ENCODE peak calls at places on chromosomes 2 and 18, in six cellular contexts. M is H9, D is neuronal stem cell, F is mesenchymal stem cell, G is mesendoderm, J is IMR-90. K is an unnamed sample.

GRCh38 chr2:169116307-169116706 is 46.9 kb downstream of the DHRS9 start:
- DNase-seq in M (no peak), D (no peak), F (no peak), G (no peak), J (no peak), K (no peak)

GRCh38 chr2:30744823-30745222 is 62.4 kb downstream of the CAPN13 start:
- DNase-seq in M (no peak), D (no peak), F (no peak), G (no peak), J (no peak), K (no peak)

GRCh38 chr18:11506871-11507270 is 102.5 kb upstream of the SLC35G4 start:
- DNase-seq in M (no peak), D (no peak), F (no peak), G (no peak), J (peak; percentile 48), K (no peak)

GRCh38 chr2:38142627-38143026 is 66.7 kb upstream of the CYP1B1 start:
- DNase-seq in M (no peak), D (no peak), F (no peak), G (no peak), J (no peak), K (no peak)

GRCh38 chr18:7755753-7756475 is 188.8 kb downstream of the PTPRM start:
- DNase-seq in M (no peak), D (no peak), F (peak; percentile 45), G (no peak), J (peak; percentile 31), K (no peak)

GRCh38 chr2:135132314-135132713 is 80.2 kb downstream of the RAB3GAP1 start:
- DNase-seq in M (no peak), D (no peak), F (peak; percentile 34), G (no peak), J (peak; percentile 74), K (no peak)

GRCh38 chr2:216284708-216285107 is 87.6 kb downstream of the MARCHF4 start:
- DNase-seq in M (no peak), D (no peak), F (no peak), G (peak; percentile 35), J (no peak), K (no peak)

GRCh38 chr2:193868833-193869232 is 1674.1 kb upstream of the TMEFF2 start:
- DNase-seq in M (no peak), D (no peak), F (no peak), G (no peak), J (no peak), K (no peak)

GRCh38 chr18:22765889-22766288 is 167.2 kb upstream of the RBBP8 start:
- DNase-seq in M (no peak), D (no peak), F (no peak), G (no peak), J (no peak), K (no peak)

GRCh38 chr2:11467126-11467649 is 1.2 kb upstream of the E2F6 start:
- DNase-seq in M (no peak), D (no peak), F (no peak), G (no peak), J (no peak), K (no peak)

GRCh38 chr2:238942941-238943715 is 95.2 kb downstream of the TWIST2 start:
- DNase-seq in M (peak; percentile 10), D (no peak), F (no peak), G (no peak), J (peak; percentile 64), K (no peak)

GRCh38 chr2:109454304-109454703 is 159.5 kb downstream of the SEPTIN10 start:
- DNase-seq in M (no peak), D (no peak), F (no peak), G (no peak), J (no peak), K (no peak)

GRCh38 chr2:215417400-215417951 is 18.4 kb downstream of the FN1 start:
- DNase-seq in M (no peak), D (no peak), F (no peak), G (peak; percentile 89), J (no peak), K (no peak)

GRCh38 chr18:5058768-5059539 is 138.1 kb downstream of the AKAIN1 start:
- DNase-seq in M (no peak), D (no peak), F (no peak), G (no peak), J (no peak), K (no peak)

GRCh38 chr18:5146093-5146492 is 51.0 kb downstream of the AKAIN1 start:
- DNase-seq in M (no peak), D (no peak), F (no peak), G (no peak), J (no peak), K (no peak)

GRCh38 chr2:15965564-15966019 is 25.2 kb downstream of the MYCN start:
- DNase-seq in M (no peak), D (peak; percentile 89), F (no peak), G (no peak), J (no peak), K (no peak)

GRCh38 chr2:227238242-227239237 is 74.1 kb downstream of the COL4A3 start:
- DNase-seq in M (peak; percentile 61), D (peak; percentile 73), F (peak; percentile 60), G (peak; percentile 74), J (peak; percentile 61), K (peak; percentile 82)

GRCh38 chr2:74679615-74680014 is 25.6 kb downstream of the SEMA4F start:
- DNase-seq in M (no peak), D (no peak), F (no peak), G (no peak), J (no peak), K (peak; percentile 37)

GRCh38 chr2:239309398-239310245 is 91.2 kb downstream of the HDAC4 start:
- DNase-seq in M (peak; percentile 18), D (no peak), F (no peak), G (no peak), J (no peak), K (peak; percentile 42)

GRCh38 chr2:217934321-217935131 is 68.3 kb downstream of the TNS1 start:
- DNase-seq in M (no peak), D (no peak), F (peak; percentile 85), G (no peak), J (peak; percentile 96), K (no peak)

GRCh38 chr2:28391564-28392296 is 928 bp upstream of the FOSL2 start:
- DNase-seq in M (peak; percentile 74), D (peak; percentile 58), F (peak; percentile 88), G (peak; percentile 87), J (peak; percentile 79), K (no peak)

GRCh38 chr2:28390857-28391563 is 1.6 kb upstream of the FOSL2 start:
- DNase-seq in M (peak; percentile 68), D (no peak), F (peak; percentile 92), G (peak; percentile 82), J (no peak), K (peak; percentile 77)

GRCh38 chr2:28390241-28390856 is 2.3 kb upstream of the FOSL2 start:
- DNase-seq in M (peak; percentile 75), D (peak; percentile 74), F (peak; percentile 96), G (peak; percentile 86), J (peak; percentile 91), K (peak; percentile 25)

GRCh38 chr2:28387082-28387960 is 5.3 kb upstream of the FOSL2 start:
- DNase-seq in M (no peak), D (no peak), F (no peak), G (no peak), J (peak; percentile 37), K (no peak)

GRCh38 chr2:28389399-28390240 is 3.0 kb upstream of the FOSL2 start:
- DNase-seq in M (no peak), D (peak; percentile 52), F (no peak), G (peak; percentile 88), J (no peak), K (no peak)
- H2BK5ac ChIP-seq in M (no peak overlapping the region), D (peak overlapping the region; percentile 69), F (peak overlapping the region; percentile 63), G (no peak overlapping the region), J (peak overlapping the region; percentile 73), K (peak overlapping the region; percentile 78)

GRCh38 chr2:23476786-23477185 is 91.8 kb downstream of the KLHL29 start:
- DNase-seq in M (no peak), D (no peak), F (no peak), G (peak; percentile 53), J (no peak), K (no peak)
- H2BK5ac ChIP-seq in M (no peak overlapping the region), D (no peak overlapping the region), F (no peak overlapping the region), G (peak overlapping the region; percentile 30), J (no peak overlapping the region), K (no peak overlapping the region)

GRCh38 chr2:125680809-125681208 is 975.1 kb upstream of the GYPC start:
- DNase-seq in M (no peak), D (no peak), F (no peak), G (no peak), J (no peak), K (no peak)
- H2BK5ac ChIP-seq in M (no peak overlapping the region), D (no peak overlapping the region), F (no peak overlapping the region), G (no peak overlapping the region), J (no peak overlapping the region), K (no peak overlapping the region)

GRCh38 chr2:188517549-188518255 is 226.0 kb downstream of the GULP1 start:
- DNase-seq in M (no peak), D (no peak), F (peak; percentile 83), G (peak; percentile 62), J (no peak), K (no peak)
- H2BK5ac ChIP-seq in M (no peak overlapping the region), D (no peak overlapping the region), F (no peak overlapping the region), G (no peak overlapping the region), J (peak overlapping the region; percentile 71), K (no peak overlapping the region)

DNA sequence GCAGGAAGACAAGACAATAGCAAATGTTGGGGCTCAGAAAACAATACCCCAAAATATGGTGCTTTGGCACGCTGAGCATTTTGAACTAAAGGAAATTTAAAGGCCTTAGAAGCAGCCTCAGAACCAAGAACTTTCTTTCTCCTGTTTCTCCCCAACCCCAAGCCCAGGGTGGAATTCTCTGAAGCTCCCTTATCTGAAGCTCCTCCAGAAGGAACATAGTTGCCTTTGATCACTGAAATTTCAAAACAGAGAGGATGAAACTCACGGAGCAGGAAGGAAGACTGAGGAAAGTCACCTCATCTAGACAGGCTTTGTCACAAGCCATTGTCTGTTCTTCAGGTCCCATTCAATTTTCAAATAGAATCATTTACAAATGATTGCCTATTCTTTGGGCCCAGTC is 15.5 kb upstream of the BMPR2 start:
- DNase-seq in M (no peak), D (no peak), F (no peak), G (peak; percentile 47), J (no peak), K (no peak)
- H2BK5ac ChIP-seq in M (no peak overlapping the region), D (no peak overlapping the region), F (no peak overlapping the region), G (no peak overlapping the region), J (no peak overlapping the region), K (no peak overlapping the region)

GRCh38 chr2:231643494-231643888 is 50.8 kb downstream of the TEX44 start:
- DNase-seq in M (no peak), D (no peak), F (no peak), G (no peak), J (no peak), K (no peak)
- H2BK5ac ChIP-seq in M (no peak overlapping the region), D (no peak overlapping the region), F (no peak overlapping the region), G (no peak overlapping the region), J (peak overlapping the region; percentile 71), K (no peak overlapping the region)

DNA sequence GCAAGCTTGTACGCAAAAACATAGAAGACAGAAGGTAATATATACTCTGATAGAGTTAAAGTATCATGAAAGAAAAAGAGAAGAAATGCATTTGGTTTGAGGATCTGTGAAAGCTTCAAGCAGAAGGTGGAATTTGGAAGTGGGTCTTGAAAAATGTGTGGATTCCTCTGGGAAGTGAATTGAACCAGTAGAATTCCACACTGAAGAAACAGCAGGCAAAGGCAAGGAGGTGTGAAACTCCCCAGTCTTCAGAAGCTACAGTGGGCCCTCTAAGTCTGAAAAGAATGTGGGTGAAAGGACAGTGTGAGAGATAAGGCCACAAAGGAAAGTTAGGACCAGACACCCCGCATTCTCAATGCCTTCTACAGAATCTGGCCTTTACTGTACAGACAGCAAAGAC is 25.6 kb downstream of the COBLL1 start:
- DNase-seq in M (no peak), D (no peak), F (no peak), G (peak; percentile 91), J (no peak), K (no peak)
- H2BK5ac ChIP-seq in M (no peak overlapping the region), D (no peak overlapping the region), F (no peak overlapping the region), G (no peak overlapping the region), J (no peak overlapping the region), K (no peak overlapping the region)

GRCh38 chr2:36446258-36446657 is 90.7 kb downstream of the CRIM1 start:
- DNase-seq in M (no peak), D (no peak), F (no peak), G (no peak), J (no peak), K (no peak)
- H2BK5ac ChIP-seq in M (no peak overlapping the region), D (no peak overlapping the region), F (no peak overlapping the region), G (no peak overlapping the region), J (peak overlapping the region; percentile 42), K (no peak overlapping the region)

K was measured in H1.